ENCODE peak calls at places on chromosomes 12 and 14, in ten cellular contexts. S is stimulated activated CD8-positive, alpha-beta memory T cell treated with anti-CD3 and anti-CD28 coated beads, Interleukin-4, amount 100 ng/mL, for 48 hours; X is RPMI7951; R is HTR-8/SVneo; Y is left ventricle myocardium superior; L is anterior cingulate cortex; H is nephron progenitor cell; U is HL-60; J is HFFc6; C is AG04450. G is an unnamed sample.

GRCh38 chr12:131473261-131473660 is 237.6 kb upstream of the SFSWAP start:
- DNase-seq in X (no peak), U (no peak), C (no peak), R (no peak), Y (no peak), S (no peak), H (no peak), L (no peak), J (no peak), G (no peak)

GRCh38 chr12:117643971-117644370 is 282.5 kb upstream of the NOS1 start:
- DNase-seq in R (no peak), X (no peak), C (no peak), J (no peak), S (no peak), H (no peak), L (no peak), U (no peak), Y (no peak), G (no peak)

GRCh38 chr12:15837141-15837781 is 44.9 kb upstream of the STRAP start:
- DNase-seq in X (peak), U (no peak), J (peak), C (no peak), Y (no peak), L (no peak), H (no peak), S (no peak), R (no peak), G (no peak)

GRCh38 chr14:52863339-52863700 is 71.9 kb upstream of the GNPNAT1 start:
- DNase-seq in Y (no peak), X (no peak), R (no peak), J (no peak), L (no peak), S (no peak), U (no peak), H (no peak), C (no peak), G (no peak)

GRCh38 chr12:113359133-113359938 is 949 bp downstream of the PLBD2 start:
- DNase-seq in R (no peak), C (no peak), H (no peak), X (peak), J (peak), L (peak), U (no peak), S (no peak), Y (peak), G (no peak)

GRCh38 chr12:117356048-117356447 is 5.4 kb downstream of the NOS1 start:
- DNase-seq in Y (no peak), C (no peak), J (no peak), L (no peak), U (no peak), X (peak), R (no peak), S (no peak), H (no peak), G (no peak)

GRCh38 chr12:68031881-68032739 is 42.9 kb downstream of the IFNG-AS1 start:
- DNase-seq in C (no peak), S (no peak), H (no peak), U (no peak), J (no peak), L (no peak), R (no peak), Y (no peak), X (no peak), G (no peak)

GRCh38 chr12:80778005-80778541 is 61.4 kb downstream of the MYF5 start:
- DNase-seq in J (peak), R (peak), H (no peak), S (peak), C (peak), X (peak), Y (peak), U (peak), L (no peak), G (no peak)

GRCh38 chr12:89101440-89101839 is 250.9 kb downstream of the DUSP6 start:
- DNase-seq in H (peak), U (no peak), R (no peak), X (peak), L (no peak), Y (no peak), C (no peak), J (no peak), S (no peak), G (no peak)

GRCh38 chr12:2944401-2945047 is 14.7 kb upstream of the TEAD4 start:
- DNase-seq in C (no peak), H (peak), Y (peak), L (no peak), J (no peak), X (no peak), R (peak), S (peak), U (no peak), G (peak)

GRCh38 chr12:108253540-108253939 is 85.6 kb downstream of the CMKLR1 start:
- DNase-seq in L (peak), R (no peak), H (no peak), U (no peak), Y (no peak), X (no peak), C (no peak), J (no peak), S (no peak), G (no peak)

GRCh38 chr12:104694161-104694560 is 237.4 kb downstream of the CHST11 start:
- DNase-seq in R (no peak), L (no peak), C (no peak), J (no peak), X (no peak), U (no peak), Y (no peak), S (no peak), H (no peak), G (no peak)

GRCh38 chr12:42786400-42786799 is 196.9 kb upstream of the PRICKLE1 start:
- DNase-seq in C (no peak), U (no peak), J (no peak), R (no peak), S (no peak), H (no peak), X (no peak), Y (no peak), L (no peak), G (no peak)

GRCh38 chr14:52446355-52446754 is 106.0 kb downstream of the TXNDC16 start:
- DNase-seq in Y (no peak), C (no peak), L (no peak), J (no peak), S (no peak), X (no peak), R (no peak), H (no peak), U (no peak), G (no peak)

GRCh38 chr12:9118161-9118560 is 2.4 kb upstream of the A2M start:
- DNase-seq in J (no peak), C (no peak), X (peak), L (no peak), U (peak), S (no peak), Y (no peak), H (no peak), R (no peak), G (no peak)

GRCh38 chr14:75751291-75751690 is 90.2 kb downstream of the TTLL5 start:
- DNase-seq in L (no peak), C (no peak), Y (no peak), J (peak), H (no peak), X (no peak), S (no peak), U (no peak), R (no peak), G (no peak)

G was measured in A549.